ENCODE peak calls at places on chromosomes 4 and X, in six cellular contexts. H, R, X, Z, N and Q are unnamed samples.

GRCh38 chrX:5650904-5651303 is 577.8 kb downstream of the NLGN4X start:
- DNase-seq in H (no peak), R (no peak), X (no peak), Z (no peak), N (no peak), Q (no peak)

GRCh38 chr4:24979554-24979953 is 51.2 kb downstream of the LGI2 start:
- DNase-seq in H (no peak), R (peak; percentile 50), X (no peak), Z (peak; percentile 53), N (no peak), Q (no peak)

GRCh38 chr4:55398461-55398860 is 2.7 kb downstream of the TMEM165 start:
- DNase-seq in H (no peak), R (peak; percentile 73), X (no peak), Z (no peak), N (no peak), Q (no peak)

GRCh38 chrX:1551959-1552546 is 15.1 kb upstream of the P2RY8 start:
- DNase-seq in H (no peak), R (no peak), X (no peak), Z (no peak), N (no peak), Q (no peak)

GRCh38 chr4:147846318-147847135 is 114.6 kb downstream of the ARHGAP10 start:
- DNase-seq in H (no peak), R (no peak), X (no peak), Z (no peak), N (no peak), Q (no peak)

GRCh38 chr4:184417802-184418511 is 56.4 kb downstream of the IRF2 start:
- DNase-seq in H (no peak), R (peak; percentile 94), X (no peak), Z (no peak), N (no peak), Q (peak; percentile 7)

GRCh38 chrX:31227250-31227649 is 155.4 kb upstream of the FTHL17 start:
- DNase-seq in H (no peak), R (peak; percentile 52), X (no peak), Z (no peak), N (no peak), Q (no peak)

GRCh38 chr4:41655177-41655576 is 93.3 kb downstream of the PHOX2B start:
- DNase-seq in H (no peak), R (no peak), X (no peak), Z (no peak), N (no peak), Q (no peak)

GRCh38 chr4:87055340-87055739 is 120.5 kb downstream of the AFF1 start:
- DNase-seq in H (no peak), R (peak; percentile 48), X (no peak), Z (no peak), N (no peak), Q (no peak)

GRCh38 chrX:6041630-6042029 is 187.0 kb downstream of the NLGN4X start:
- DNase-seq in H (no peak), R (peak; percentile 10), X (no peak), Z (no peak), N (no peak), Q (no peak)

GRCh38 chrX:56795309-56795868 is 66.3 kb downstream of the NBDY start:
- DNase-seq in H (peak; percentile 12), R (no peak), X (no peak), Z (no peak), N (peak; percentile 15), Q (no peak)

GRCh38 chr4:89249716-89250361 is 57.8 kb downstream of the GPRIN3 start:
- DNase-seq in H (no peak), R (no peak), X (no peak), Z (no peak), N (no peak), Q (no peak)

GRCh38 chr4:531076-531475 is 32.1 kb downstream of the PIGG start:
- DNase-seq in H (no peak), R (no peak), X (no peak), Z (no peak), N (no peak), Q (no peak)

GRCh38 chrX:58044130-58044529 is 133.9 kb upstream of the ZXDA start:
- DNase-seq in H (no peak), R (no peak), X (no peak), Z (no peak), N (no peak), Q (no peak)

GRCh38 chr4:139595989-139596679 is 40.1 kb upstream of the SETD7 start:
- DNase-seq in H (no peak), R (peak; percentile 61), X (no peak), Z (peak; percentile 76), N (no peak), Q (no peak)

GRCh38 chrX:139120760-139121159 is 409.2 kb upstream of the FGF13 start:
- DNase-seq in H (no peak), R (peak; percentile 6), X (no peak), Z (no peak), N (no peak), Q (no peak)

GRCh38 chrX:151896734-151897474 is 15.8 kb upstream of the MAGEA4 start:
- DNase-seq in H (no peak), R (peak; percentile 80), X (no peak), Z (no peak), N (no peak), Q (no peak)

GRCh38 chrX:70129811-70130210 is 3.4 kb upstream of the IGBP1 start:
- DNase-seq in H (no peak), R (peak; percentile 55), X (no peak), Z (no peak), N (no peak), Q (no peak)

GRCh38 chr4:8694651-8695151 is 102.1 kb downstream of the CPZ start:
- DNase-seq in H (peak; percentile 64), R (no peak), X (no peak), Z (no peak), N (peak; percentile 20), Q (no peak)

GRCh38 chr4:40280586-40280985 is 54.5 kb upstream of the CHRNA9 start:
- DNase-seq in H (no peak), R (no peak), X (no peak), Z (no peak), N (no peak), Q (no peak)

GRCh38 chrX:5780821-5781220 is 447.8 kb downstream of the NLGN4X start:
- DNase-seq in H (no peak), R (no peak), X (no peak), Z (no peak), N (no peak), Q (no peak)

GRCh38 chrX:12721042-12721441 is 70.2 kb upstream of the PRPS2 start:
- DNase-seq in H (no peak), R (no peak), X (no peak), Z (no peak), N (no peak), Q (peak; percentile 4)

GRCh38 chr4:89303177-89303576 is 4.4 kb downstream of the GPRIN3 start:
- DNase-seq in H (peak; percentile 59), R (no peak), X (no peak), Z (peak; percentile 17), N (no peak), Q (no peak)

GRCh38 chrX:810186-810585 is 179.6 kb downstream of the SHOX start:
- DNase-seq in H (no peak), R (no peak), X (no peak), Z (no peak), N (no peak), Q (no peak)

DNA sequence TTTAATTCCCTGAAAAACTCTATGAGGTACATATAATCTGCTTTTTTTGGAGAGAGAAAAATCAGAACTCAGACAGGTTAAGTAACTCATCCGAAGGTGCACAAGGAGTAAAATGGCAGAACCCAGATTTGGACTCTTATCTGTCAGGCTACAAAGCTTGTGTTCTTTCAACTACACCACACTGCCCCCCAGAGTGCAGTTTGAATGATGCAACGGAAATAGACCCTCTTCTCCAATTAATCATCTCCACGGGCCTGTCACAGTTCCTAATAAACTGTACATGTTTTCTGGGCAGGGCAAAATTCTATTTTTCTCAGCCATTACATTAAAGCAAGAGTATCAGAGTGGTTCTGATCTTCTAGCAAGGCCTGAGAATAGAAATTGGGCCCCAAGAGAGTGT is 35.3 kb upstream of the DCX start:
- DNase-seq in H (no peak), R (peak; percentile 25), X (no peak), Z (no peak), N (no peak), Q (peak; percentile 15)
- TF ChIP-seq CTCF in H (peak; percentile 7), R (peak; percentile 32), X (peak; percentile 18), Z (no peak), N (no peak), Q (peak; percentile 52)

DNA sequence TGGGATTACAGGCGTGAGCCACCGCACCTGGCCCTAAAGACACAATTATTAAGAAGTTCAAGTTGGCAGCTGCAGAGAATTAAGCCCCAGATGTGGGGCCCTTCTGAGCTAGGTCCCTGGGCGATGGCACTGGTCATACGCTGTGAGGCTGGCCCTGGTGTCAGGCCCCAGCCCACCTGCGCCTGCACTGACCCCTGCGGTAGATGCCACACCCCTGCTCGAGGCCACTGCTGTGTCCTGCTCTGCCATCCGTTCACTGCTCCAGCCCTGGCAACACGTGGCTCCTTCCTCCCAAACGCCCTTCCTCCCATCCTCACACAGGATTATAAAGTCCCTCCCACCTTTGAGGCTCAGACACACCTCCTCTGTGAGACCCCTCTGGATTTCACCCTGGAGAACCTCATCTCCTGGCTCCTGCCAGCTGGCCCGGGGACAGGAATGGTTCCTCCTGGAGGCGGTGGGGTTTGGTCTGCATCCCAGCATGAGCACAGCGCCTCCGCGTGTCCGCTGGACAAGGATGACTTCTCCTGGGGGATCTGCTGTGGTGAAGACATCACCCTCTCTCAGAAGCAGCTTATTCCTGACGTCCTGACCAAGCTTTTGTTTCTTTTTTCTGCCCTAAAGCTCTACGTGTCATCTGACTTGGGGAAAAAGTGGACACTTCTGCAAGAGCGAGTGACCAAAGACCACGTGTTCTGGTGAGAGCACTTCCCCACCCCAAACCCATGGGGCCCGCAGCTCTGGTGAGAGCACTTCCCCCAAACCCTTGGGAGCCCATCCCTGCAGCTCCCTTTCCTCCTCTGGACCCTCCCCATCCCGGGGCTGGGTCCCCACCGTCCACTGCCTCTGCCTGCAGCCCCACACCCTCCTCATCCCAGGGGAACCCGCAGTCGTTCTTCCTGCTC is 219.0 kb upstream of the PSAPL1 start:
- DNase-seq in H (no peak), R (peak; percentile 59), X (no peak), Z (no peak), N (no peak), Q (no peak)
- TF ChIP-seq CTCF in H (no peak), R (peak; percentile 50), X (no peak), Z (no peak), N (no peak), Q (no peak)

GRCh38 chrX:47722260-47722659 is 63.3 kb upstream of the UXT start:
- DNase-seq in H (no peak), R (no peak), X (no peak), Z (no peak), N (no peak), Q (no peak)

GRCh38 chrX:47723083-47723482 is 64.1 kb upstream of the UXT start:
- DNase-seq in H (no peak), R (no peak), X (no peak), Z (no peak), N (no peak), Q (no peak)

DNA sequence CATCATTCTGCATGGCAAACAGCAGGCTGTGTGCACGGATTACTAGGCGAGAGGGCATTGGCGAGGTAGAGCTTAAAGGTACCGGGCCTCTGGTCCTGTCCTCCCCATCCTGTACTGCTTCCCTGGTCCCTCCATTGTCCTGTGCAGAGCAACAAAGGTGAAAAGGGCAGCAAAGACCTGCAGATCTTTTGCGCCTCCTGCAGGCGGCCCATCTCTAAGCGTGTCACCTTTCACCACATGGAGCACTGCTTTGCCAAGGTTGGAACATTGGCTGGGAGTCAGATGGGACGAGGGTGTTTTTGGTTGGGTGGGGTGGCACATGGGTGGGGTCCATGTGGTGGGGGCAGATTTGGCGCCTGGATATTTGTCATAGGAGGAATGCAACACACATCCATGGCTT is 64.7 kb upstream of the UXT start:
- DNase-seq in H (no peak), R (no peak), X (no peak), Z (no peak), N (no peak), Q (peak; percentile 6)
- TF ChIP-seq CTCF in H (no peak), R (no peak), X (no peak), Z (no peak), N (no peak), Q (peak; percentile 45)

GRCh38 chr4:63728480-63729177 is 680.6 kb downstream of the TECRL start:
- DNase-seq in H (no peak), R (no peak), X (no peak), Z (no peak), N (no peak), Q (no peak)
- TF ChIP-seq CTCF in H (no peak), R (no peak), X (no peak), Z (no peak), N (no peak), Q (no peak)